ENCODE peak calls at places on chromosomes 12 and 14, in five cellular contexts. One of them, this sample, is unnamed.

GRCh38 chr12:19591951-19592350 is 152.7 kb downstream of the AEBP2 start:
- DNase-seq in G401: no peak
- DNase-seq in NCI-H146: no peak
- DNase-seq in HT-29: no peak
- DNase-seq in GM13977: no peak
- DNase-seq in this sample: no peak

GRCh38 chr14:19941668-19942067 is 11.0 kb downstream of the OR4K1 start:
- DNase-seq in GM13977: no peak
- DNase-seq in G401: no peak
- DNase-seq in HT-29: no peak
- DNase-seq in NCI-H146: no peak
- DNase-seq in this sample: no peak

GRCh38 chr12:122403115-122403770 is 19.2 kb downstream of the CLIP1 start:
- DNase-seq in NCI-H146: no peak
- DNase-seq in G401: no peak
- DNase-seq in HT-29: no peak
- DNase-seq in GM13977: peak
- DNase-seq in this sample: no peak

GRCh38 chr12:119322324-119322723 is 12.2 kb upstream of the CCDC60 start:
- DNase-seq in NCI-H146: no peak
- DNase-seq in G401: no peak
- DNase-seq in GM13977: no peak
- DNase-seq in HT-29: no peak
- DNase-seq in this sample: peak

GRCh38 chr12:59318940-59319339 is 276.9 kb upstream of the SLC16A7 start:
- DNase-seq in GM13977: no peak
- DNase-seq in G401: no peak
- DNase-seq in HT-29: no peak
- DNase-seq in NCI-H146: no peak
- DNase-seq in this sample: no peak

GRCh38 chr12:104623920-104624319 is 167.2 kb downstream of the CHST11 start:
- DNase-seq in NCI-H146: no peak
- DNase-seq in GM13977: no peak
- DNase-seq in G401: no peak
- DNase-seq in HT-29: no peak
- DNase-seq in this sample: no peak

GRCh38 chr12:90628213-90628612 is 326.8 kb downstream of the CCER1 start:
- DNase-seq in NCI-H146: no peak
- DNase-seq in HT-29: no peak
- DNase-seq in GM13977: no peak
- DNase-seq in G401: no peak
- DNase-seq in this sample: no peak

GRCh38 chr12:116891019-116891418 is 9.8 kb upstream of the HRK start:
- DNase-seq in NCI-H146: no peak
- DNase-seq in HT-29: no peak
- DNase-seq in GM13977: no peak
- DNase-seq in G401: no peak
- DNase-seq in this sample: no peak

GRCh38 chr12:117087808-117088207 is 11.4 kb downstream of the TESC start:
- DNase-seq in G401: no peak
- DNase-seq in NCI-H146: no peak
- DNase-seq in GM13977: no peak
- DNase-seq in HT-29: no peak
- DNase-seq in this sample: no peak

GRCh38 chr14:72961579-72962335 is 35.5 kb downstream of the DCAF4 start:
- DNase-seq in NCI-H146: no peak
- DNase-seq in HT-29: no peak
- DNase-seq in GM13977: no peak
- DNase-seq in G401: no peak
- DNase-seq in this sample: no peak

GRCh38 chr12:109304485-109304884 is 4.6 kb downstream of the FOXN4 start:
- DNase-seq in GM13977: peak
- DNase-seq in NCI-H146: no peak
- DNase-seq in HT-29: no peak
- DNase-seq in G401: no peak
- DNase-seq in this sample: no peak